ENCODE peak calls at places on chromosomes 12 and 14, in four cellular contexts. A, L, E and M are unnamed samples.

GRCh38 chr12:47754881-47755280 is 3.8 kb downstream of the RAPGEF3 start:
- DNase-seq in E (no peak), L (no peak), A (no peak), M (no peak)

GRCh38 chr12:2555487-2556082 is 239.2 kb upstream of the FKBP4 start:
- DNase-seq in A (no peak), L (peak; percentile 86), E (no peak), M (peak; percentile 44)

GRCh38 chr14:24948261-24948847 is 101.6 kb downstream of the STXBP6 start:
- DNase-seq in L (no peak), A (no peak), E (no peak), M (no peak)

GRCh38 chr14:59377485-59377884 is 87.7 kb downstream of the GPR135 start:
- DNase-seq in E (no peak), A (no peak), L (no peak), M (no peak)

GRCh38 chr12:615620-616019 is 47.6 kb downstream of the NINJ2 start:
- DNase-seq in A (no peak), E (no peak), L (no peak), M (no peak)

GRCh38 chr12:123024819-123025391 is 44.4 kb downstream of the ARL6IP4 start:
- DNase-seq in E (no peak), A (no peak), L (no peak), M (no peak)

GRCh38 chr12:120156315-120157259 is 37.9 kb downstream of the GCN1 start:
- DNase-seq in A (no peak), E (no peak), L (no peak), M (no peak)

GRCh38 chr12:74530676-74531075 is 7.0 kb upstream of the ATXN7L3B start:
- DNase-seq in L (no peak), E (no peak), A (no peak), M (no peak)

GRCh38 chr12:12582895-12583303 is 20.2 kb upstream of the DUSP16 start:
- DNase-seq in E (no peak), L (no peak), A (no peak), M (no peak)

GRCh38 chr12:131593411-131593810 is 117.5 kb upstream of the SFSWAP start:
- DNase-seq in L (no peak), E (no peak), A (no peak), M (no peak)

GRCh38 chr14:75025082-75025481 is 22.4 kb downstream of the EIF2B2 start:
- DNase-seq in L (no peak), E (no peak), A (no peak), M (no peak)